ENCODE peak calls at places on chromosome 17, in nine cellular contexts. Q is SK-N-SH, V is cardiac muscle cell, M is B cell, R is lower lobe of right lung, T is right atrium auricular region, L is left lung, F is PC-9, S is Peyer's patch. H is an unnamed sample.

GRCh38 chr17:58412910-58413630 is 4.3 kb downstream of the RNF43 start:
- DNase-seq in Q (no peak), V (no peak), M (no peak), R (no peak), T (no peak), L (no peak), F (no peak), S (no peak), H (no peak)

GRCh38 chr17:29563816-29564215 is 3.0 kb downstream of the ABHD15 start:
- DNase-seq in Q (no peak), V (no peak), M (peak; percentile 70), R (no peak), T (no peak), L (no peak), F (no peak), S (peak; percentile 80), H (no peak)

GRCh38 chr17:73420897-73421296 is 109.1 kb upstream of the CDC42EP4 start:
- DNase-seq in Q (peak; percentile 68), V (peak; percentile 23), M (no peak), R (peak; percentile 11), T (no peak), L (no peak), F (peak; percentile 16), S (no peak), H (no peak)

GRCh38 chr17:77963441-77963840 is 4.9 kb downstream of the TNRC6C start:
- DNase-seq in Q (peak; percentile 77), V (peak; percentile 95), M (no peak), R (no peak), T (no peak), L (no peak), F (no peak), S (peak; percentile 63), H (no peak)

GRCh38 chr17:2777242-2777867 is 18.9 kb upstream of the RAP1GAP2 start:
- DNase-seq in Q (no peak), V (no peak), M (no peak), R (no peak), T (no peak), L (no peak), F (no peak), S (no peak), H (no peak)

GRCh38 chr17:1122681-1123396 is 56.9 kb downstream of the ABR start:
- DNase-seq in Q (peak; percentile 92), V (peak; percentile 73), M (peak; percentile 81), R (peak; percentile 86), T (peak; percentile 88), L (peak; percentile 80), F (peak; percentile 87), S (peak; percentile 94), H (peak; percentile 74)

GRCh38 chr17:21090889-21091618 is 35.7 kb upstream of the DHRS7B start:
- DNase-seq in Q (no peak), V (no peak), M (no peak), R (no peak), T (no peak), L (no peak), F (no peak), S (no peak), H (no peak)

GRCh38 chr17:44400226-44400847 is 10.9 kb upstream of the ITGA2B start:
- DNase-seq in Q (no peak), V (peak; percentile 47), M (no peak), R (no peak), T (no peak), L (no peak), F (no peak), S (no peak), H (no peak)

GRCh38 chr17:73362697-73363096 is 50.9 kb upstream of the CDC42EP4 start:
- DNase-seq in Q (no peak), V (no peak), M (no peak), R (no peak), T (no peak), L (no peak), F (no peak), S (no peak), H (no peak)

GRCh38 chr17:63163158-63163520 is 197.1 kb downstream of the TANC2 start:
- DNase-seq in Q (no peak), V (no peak), M (no peak), R (no peak), T (no peak), L (no peak), F (no peak), S (no peak), H (no peak)

GRCh38 chr17:8412089-8412488 is 14.5 kb upstream of the RNF222 start:
- DNase-seq in Q (no peak), V (no peak), M (no peak), R (no peak), T (no peak), L (no peak), F (no peak), S (peak; percentile 71), H (no peak)

GRCh38 chr17:55720917-55721836 is 1.5 kb downstream of the TMEM100 start:
- DNase-seq in Q (no peak), V (no peak), M (no peak), R (no peak), T (no peak), L (no peak), F (no peak), S (no peak), H (no peak)

GRCh38 chr17:4136373-4136772 is 6.5 kb downstream of the ZZEF1 start:
- DNase-seq in Q (no peak), V (no peak), M (no peak), R (peak; percentile 90), T (no peak), L (peak; percentile 84), F (no peak), S (peak; percentile 81), H (no peak)

GRCh38 chr17:73396429-73397277 is 84.9 kb upstream of the CDC42EP4 start:
- DNase-seq in Q (no peak), V (no peak), M (no peak), R (peak; percentile 24), T (no peak), L (no peak), F (no peak), S (no peak), H (no peak)

GRCh38 chr17:518047-518735 is 165.6 kb upstream of the RPH3AL start:
- DNase-seq in Q (no peak), V (no peak), M (no peak), R (no peak), T (no peak), L (no peak), F (no peak), S (no peak), H (no peak)

GRCh38 chr17:82871056-82871775 is 31.4 kb upstream of the ZNF750 start:
- DNase-seq in Q (no peak), V (no peak), M (peak; percentile 93), R (peak; percentile 36), T (no peak), L (no peak), F (no peak), S (peak; percentile 89), H (no peak)

GRCh38 chr17:58005728-58006562 is 1.1 kb downstream of the SRSF1 start:
- DNase-seq in Q (no peak), V (no peak), M (no peak), R (no peak), T (no peak), L (no peak), F (no peak), S (no peak), H (no peak)

GRCh38 chr17:18966831-18967624 is 15.1 kb downstream of the SLC5A10 start:
- DNase-seq in Q (no peak), V (peak; percentile 30), M (no peak), R (no peak), T (no peak), L (no peak), F (peak; percentile 53), S (no peak), H (no peak)

GRCh38 chr17:962650-963049 is 16.9 kb downstream of the NXN start:
- DNase-seq in Q (no peak), V (no peak), M (no peak), R (no peak), T (no peak), L (no peak), F (no peak), S (no peak), H (no peak)

GRCh38 chr17:74566132-74566753 is 1.1 kb downstream of the CD300H start:
- DNase-seq in Q (peak; percentile 82), V (peak; percentile 67), M (peak; percentile 57), R (no peak), T (no peak), L (no peak), F (peak; percentile 22), S (peak; percentile 57), H (no peak)
- TF ChIP-seq CTCF in Q (peak; percentile 22), V (peak; percentile 76), M (peak; percentile 64), R (peak; percentile 45), T (peak; percentile 55), L (peak; percentile 57), F (peak; percentile 66), S (peak; percentile 42), H (peak; percentile 75)

GRCh38 chr17:34378664-34379101 is 15.7 kb upstream of the CCL1 start:
- DNase-seq in Q (no peak), V (no peak), M (peak; percentile 75), R (peak; percentile 60), T (no peak), L (no peak), F (no peak), S (peak; percentile 57), H (no peak)
- TF ChIP-seq CTCF in Q (no peak), V (no peak), M (peak; percentile 36), R (no peak), T (no peak), L (no peak), F (no peak), S (no peak), H (no peak)

GRCh38 chr17:60142872-60143499 is 6.8 kb upstream of the CA4 start:
- DNase-seq in Q (peak; percentile 84), V (peak; percentile 92), M (peak; percentile 73), R (peak; percentile 88), T (peak; percentile 84), L (peak; percentile 87), F (peak; percentile 84), S (peak; percentile 94), H (peak; percentile 64)
- TF ChIP-seq CTCF in Q (peak; percentile 99), V (peak; percentile 88), M (peak; percentile 77), R (peak; percentile 72), T (peak; percentile 79), L (peak; percentile 49), F (peak; percentile 82), S (peak; percentile 72), H (peak; percentile 80)

DNA sequence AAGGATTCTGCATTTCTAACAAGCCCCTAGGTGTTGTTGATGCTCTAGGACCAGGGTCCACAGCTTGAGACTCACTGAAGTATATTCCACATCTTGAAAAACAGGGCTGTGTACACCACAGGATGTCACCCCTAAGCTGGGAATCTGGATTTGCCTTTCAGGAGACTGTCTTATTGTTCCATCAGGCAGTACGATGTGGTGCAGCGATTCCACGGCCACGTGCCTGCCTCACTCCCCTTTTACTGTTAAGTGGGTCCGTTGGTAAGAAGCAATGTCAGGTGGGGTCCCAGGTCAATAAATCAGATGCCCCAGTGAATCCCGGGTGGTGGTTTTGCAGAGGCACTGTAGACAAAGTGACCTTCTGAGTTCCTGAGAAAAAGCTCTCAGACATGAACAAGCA is 470.7 kb downstream of the HS3ST3B1 start:
- DNase-seq in Q (no peak), V (no peak), M (no peak), R (no peak), T (no peak), L (no peak), F (no peak), S (no peak), H (no peak)
- TF ChIP-seq CTCF in Q (no peak), V (no peak), M (no peak), R (no peak), T (no peak), L (no peak), F (no peak), S (no peak), H (no peak)

GRCh38 chr17:41496803-41497484 is 7.2 kb upstream of the KRT36 start:
- DNase-seq in Q (peak; percentile 82), V (peak; percentile 93), M (no peak), R (peak; percentile 90), T (peak; percentile 65), L (peak; percentile 89), F (peak; percentile 82), S (peak; percentile 80), H (peak; percentile 53)
- TF ChIP-seq CTCF in Q (peak; percentile 74), V (peak; percentile 92), M (no peak), R (peak; percentile 79), T (peak; percentile 64), L (peak; percentile 83), F (peak; percentile 86), S (peak; percentile 46), H (peak; percentile 70)

H was measured in progenitor cell of endocrine pancreas.